ENCODE peak calls at places on chromosomes 16 and 17, in nine cellular contexts. R is ovary, V is tibial nerve, T is cardiac muscle cell, S is left ventricle myocardium inferior, I is lung, Y is heart left ventricle, U is fibroblast of lung, X is HL-60. G is an unnamed sample.

GRCh38 chr16:56637814-56638750 is at the start of gene MT1A:
- DNase-seq in R (peak; percentile 63), V (peak; percentile 61), T (peak; percentile 65), S (peak; percentile 83), I (peak; percentile 78), Y (peak; percentile 90), U (peak; percentile 58), X (no peak), G (no peak)

GRCh38 chr16:88999457-89000206 is 22.6 kb upstream of the CBFA2T3 start:
- DNase-seq in R (no peak), V (no peak), T (peak; percentile 12), S (no peak), I (no peak), Y (no peak), U (no peak), X (no peak), G (no peak)

GRCh38 chr16:84274515-84274914 is 20.2 kb upstream of the WFDC1 start:
- DNase-seq in R (no peak), V (no peak), T (no peak), S (no peak), I (no peak), Y (no peak), U (no peak), X (no peak), G (no peak)

GRCh38 chr16:81646561-81646960 is 132.5 kb upstream of the PLCG2 start:
- DNase-seq in R (no peak), V (no peak), T (no peak), S (no peak), I (no peak), Y (no peak), U (peak; percentile 75), X (no peak), G (no peak)

GRCh38 chr16:82945420-82946096 is 318.8 kb downstream of the CDH13 start:
- DNase-seq in R (no peak), V (no peak), T (peak; percentile 8), S (no peak), I (no peak), Y (no peak), U (no peak), X (no peak), G (no peak)

GRCh38 chr16:85560932-85561247 is 52.2 kb upstream of the GSE1 start:
- DNase-seq in R (no peak), V (no peak), T (no peak), S (no peak), I (no peak), Y (no peak), U (no peak), X (no peak), G (no peak)

GRCh38 chr17:55301521-55302406 is 37.0 kb downstream of the HLF start:
- DNase-seq in R (no peak), V (no peak), T (peak; percentile 51), S (no peak), I (no peak), Y (no peak), U (no peak), X (no peak), G (no peak)

GRCh38 chr17:39239640-39240314 is 14.0 kb upstream of the STAC2 start:
- DNase-seq in R (no peak), V (no peak), T (no peak), S (no peak), I (peak; percentile 56), Y (peak; percentile 64), U (no peak), X (peak; percentile 46), G (peak; percentile 63)

GRCh38 chr16:25176136-25176535 is 40.6 kb upstream of the AQP8 start:
- DNase-seq in R (no peak), V (no peak), T (no peak), S (no peak), I (no peak), Y (no peak), U (no peak), X (no peak), G (no peak)

GRCh38 chr16:86205521-86206245 is 304.6 kb upstream of the FOXF1 start:
- DNase-seq in R (no peak), V (no peak), T (no peak), S (no peak), I (no peak), Y (no peak), U (no peak), X (no peak), G (no peak)

GRCh38 chr17:58373003-58373402 is 21.0 kb upstream of the SUPT4H1 start:
- DNase-seq in R (no peak), V (no peak), T (no peak), S (no peak), I (no peak), Y (no peak), U (no peak), X (no peak), G (no peak)

GRCh38 chr16:15705064-15705565 is 55.1 kb downstream of the NDE1 start:
- DNase-seq in R (no peak), V (no peak), T (no peak), S (no peak), I (no peak), Y (no peak), U (no peak), X (no peak), G (no peak)

GRCh38 chr17:40069751-40070643 is 7.2 kb downstream of the THRA start:
- DNase-seq in R (peak; percentile 71), V (peak; percentile 50), T (peak; percentile 44), S (no peak), I (no peak), Y (peak; percentile 48), U (peak; percentile 56), X (peak; percentile 54), G (no peak)

GRCh38 chr16:4324871-4325740 is 9.2 kb downstream of the GLIS2 start:
- DNase-seq in R (peak; percentile 55), V (no peak), T (no peak), S (no peak), I (no peak), Y (no peak), U (no peak), X (peak; percentile 54), G (no peak)

DNA sequence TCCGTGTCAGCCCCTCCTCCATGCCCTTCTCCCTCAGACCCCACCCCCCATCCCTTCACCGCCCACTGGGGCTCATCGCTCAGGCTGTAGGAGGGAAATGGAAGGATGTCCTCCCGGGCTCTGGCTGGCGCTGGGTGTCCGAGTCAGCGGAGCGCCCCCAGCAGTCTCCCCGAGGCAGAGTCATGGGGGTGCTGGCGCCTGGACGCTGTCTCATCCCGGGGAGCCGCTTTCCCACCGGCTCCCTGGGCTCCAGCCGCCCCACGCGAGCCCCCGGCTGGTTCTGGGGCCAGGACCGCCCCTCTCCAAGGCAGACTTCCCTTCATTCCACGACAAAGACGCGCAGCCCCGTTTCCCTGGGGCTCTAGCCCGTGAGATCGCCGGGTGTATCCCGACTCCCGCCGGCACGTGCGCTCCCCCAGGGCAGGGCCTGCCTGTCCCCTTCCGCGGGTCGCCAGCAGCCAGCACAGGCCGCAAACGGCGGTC is 398 bp upstream of the ANTKMT start:
- DNase-seq in R (peak; percentile 54), V (no peak), T (peak; percentile 82), S (peak; percentile 46), I (no peak), Y (no peak), U (peak; percentile 59), X (peak; percentile 61), G (no peak)
- TF ChIP-seq CTCF in R (no peak), V (no peak), T (peak; percentile 24), S (no peak), I (no peak), Y (peak; percentile 4), U (no peak), X (peak; percentile 29), G (no peak)

GRCh38 chr17:56577810-56578209 is 15.7 kb upstream of the NOG start:
- DNase-seq in R (no peak), V (no peak), T (no peak), S (peak; percentile 18), I (no peak), Y (no peak), U (no peak), X (no peak), G (no peak)
- H3K27ac ChIP-seq in R (no peak overlapping the region), V (no peak overlapping the region), T (peak overlapping the region; percentile 93), S (peak overlapping the region; percentile 7), I (no peak overlapping the region), Y (no peak overlapping the region), U (no peak overlapping the region), X (no peak overlapping the region), G (no peak overlapping the region)

DNA sequence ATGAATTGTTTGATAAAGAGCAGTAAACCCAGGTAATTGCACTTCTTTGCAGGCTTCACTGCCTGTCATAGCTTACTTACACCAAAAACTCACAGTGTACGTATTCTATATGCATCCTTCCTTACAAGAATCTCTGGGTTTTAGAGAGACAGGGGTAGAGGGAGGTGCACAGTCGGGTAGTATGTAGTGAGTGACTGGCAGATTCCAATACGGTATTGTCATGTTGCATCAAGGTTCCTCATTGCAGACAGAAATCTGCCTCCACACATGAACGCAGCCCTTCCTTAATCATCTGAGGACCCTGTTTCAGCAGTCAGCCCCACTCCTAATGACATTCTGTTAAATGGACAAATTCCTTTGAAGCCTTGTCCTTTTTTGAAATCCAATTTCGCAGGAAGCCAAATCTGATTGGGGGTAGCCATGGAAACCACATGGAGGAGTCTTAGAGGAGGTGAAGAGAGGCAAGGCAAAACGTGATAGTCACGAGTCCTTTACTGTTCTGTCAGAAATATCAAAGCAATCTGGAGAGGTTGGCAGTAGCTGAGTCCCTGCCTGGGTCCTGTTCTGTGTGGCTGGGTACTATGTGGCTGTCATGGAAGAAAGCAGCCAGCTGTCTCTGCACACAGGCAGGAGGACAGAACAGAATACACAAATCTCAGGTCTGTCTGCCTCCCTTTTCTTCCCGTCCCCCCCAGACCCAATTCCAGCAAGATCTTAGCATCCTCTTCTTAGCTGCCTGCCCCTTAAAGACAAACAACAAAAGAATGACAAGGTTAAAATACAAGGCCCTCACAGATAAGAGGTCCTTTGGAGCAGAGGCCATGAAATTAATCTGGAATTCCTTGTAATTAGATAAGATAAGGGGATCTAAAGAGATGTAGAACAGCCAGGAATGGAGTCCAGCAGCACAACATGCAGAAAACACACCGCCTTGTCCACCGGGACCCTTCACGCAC is 3.1 kb upstream of the SKAP1 start:
- DNase-seq in R (no peak), V (no peak), T (no peak), S (no peak), I (no peak), Y (no peak), U (no peak), X (no peak), G (no peak)
- H3K27me3 ChIP-seq in R (no peaks in the 10 kb centered on the region), V (no peaks in the 10 kb centered on the region), T (peaks cover 36% of the 10 kb centered on the region), S (peaks cover 100% of the 10 kb centered on the region), I (no peaks in the 10 kb centered on the region), Y (peaks cover 89% of the 10 kb centered on the region), U (peaks cover 24% of the 10 kb centered on the region), X (peaks cover 43% of the 10 kb centered on the region), G (no peaks in the 10 kb centered on the region)

DNA sequence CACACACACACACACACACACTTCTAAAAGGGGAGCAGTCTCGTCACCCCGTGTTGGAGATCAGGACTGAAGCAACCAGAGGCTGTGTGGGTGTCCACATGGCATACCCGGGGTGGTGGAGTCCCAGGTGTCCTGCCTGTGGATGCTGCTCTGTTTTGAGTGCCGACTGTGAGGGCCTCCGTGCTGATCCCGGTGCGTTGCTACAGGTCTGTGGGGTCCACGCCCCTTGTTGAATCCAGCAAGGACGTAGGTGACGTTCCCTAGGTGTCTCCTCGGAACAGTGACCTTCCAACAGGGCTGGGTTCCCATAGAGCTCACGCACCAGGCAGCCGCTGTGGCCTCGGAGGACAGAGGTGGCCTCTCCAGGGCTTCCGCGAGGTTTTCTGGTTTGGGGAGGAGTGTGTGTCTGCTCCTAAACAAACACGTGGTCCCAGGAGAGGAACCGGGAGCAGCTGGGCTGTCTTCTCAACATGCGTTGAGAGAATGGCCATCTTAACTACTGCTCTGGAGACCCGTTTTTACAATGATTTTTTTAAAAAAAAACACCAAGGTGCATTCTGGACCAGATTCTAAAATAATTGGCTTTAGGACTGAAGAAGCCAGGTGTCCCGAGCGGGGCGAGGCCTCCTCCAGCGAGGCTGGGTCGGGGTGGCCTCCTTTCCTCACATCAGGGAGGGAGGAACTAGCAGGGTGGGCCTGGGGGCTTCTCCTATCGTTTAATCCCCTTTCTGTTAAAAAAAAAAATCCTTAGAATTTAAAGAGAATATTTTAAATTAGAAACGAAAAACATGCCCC is 100.6 kb upstream of the ZNF750 start:
- DNase-seq in R (peak; percentile 14), V (no peak), T (no peak), S (peak; percentile 9), I (no peak), Y (peak; percentile 51), U (no peak), X (no peak), G (no peak)
- TF ChIP-seq CTCF in R (no peak), V (no peak), T (no peak), S (no peak), I (no peak), Y (no peak), U (no peak), X (no peak), G (no peak)